ENCODE peak calls at places on chromosomes 13 and 19, in five cellular contexts. One of them, this sample, is unnamed.

GRCh38 chr13:44093607-44094583 is 214.2 kb downstream of the LACC1 start:
- DNase-seq in left cardiac atrium: no peak
- DNase-seq in ecto neural progenitor cell: no peak
- DNase-seq in spleen: no peak
- DNase-seq in immature natural killer cell: no peak
- DNase-seq in this sample: no peak

GRCh38 chr19:35745328-35746086 is at the start of the genes PSENEN and U2AF1L4:
- DNase-seq in left cardiac atrium: peak; percentile 97
- DNase-seq in spleen: peak; percentile 99
- DNase-seq in ecto neural progenitor cell: peak; percentile 96
- DNase-seq in immature natural killer cell: peak; percentile 98
- DNase-seq in this sample: peak; percentile 97

GRCh38 chr13:57787058-57787791 is 155.7 kb downstream of the PCDH17 start:
- DNase-seq in ecto neural progenitor cell: peak; percentile 46
- DNase-seq in immature natural killer cell: no peak
- DNase-seq in left cardiac atrium: no peak
- DNase-seq in spleen: no peak
- DNase-seq in this sample: no peak

GRCh38 chr13:40275636-40276035 is 390.8 kb downstream of the FOXO1 start:
- DNase-seq in spleen: no peak
- DNase-seq in immature natural killer cell: no peak
- DNase-seq in left cardiac atrium: no peak
- DNase-seq in ecto neural progenitor cell: no peak
- DNase-seq in this sample: peak; percentile 5

GRCh38 chr19:33349319-33350289 is 23.9 kb upstream of the CEBPG start:
- DNase-seq in left cardiac atrium: no peak
- DNase-seq in spleen: no peak
- DNase-seq in immature natural killer cell: no peak
- DNase-seq in ecto neural progenitor cell: no peak
- DNase-seq in this sample: no peak

GRCh38 chr13:75175575-75175974 is 306.4 kb downstream of the TBC1D4 start:
- DNase-seq in left cardiac atrium: no peak
- DNase-seq in spleen: no peak
- DNase-seq in immature natural killer cell: no peak
- DNase-seq in ecto neural progenitor cell: no peak
- DNase-seq in this sample: no peak

GRCh38 chr19:39127812-39128510 is 2.4 kb downstream of the PAK4 start:
- DNase-seq in spleen: no peak
- DNase-seq in ecto neural progenitor cell: no peak
- DNase-seq in left cardiac atrium: no peak
- DNase-seq in immature natural killer cell: no peak
- DNase-seq in this sample: no peak

GRCh38 chr19:47157455-47158321 is 27.1 kb downstream of the SAE1 start:
- DNase-seq in spleen: peak; percentile 80
- DNase-seq in left cardiac atrium: peak; percentile 71
- DNase-seq in ecto neural progenitor cell: peak; percentile 57
- DNase-seq in immature natural killer cell: peak; percentile 33
- DNase-seq in this sample: peak; percentile 56

GRCh38 chr19:29967623-29968022 is 25.6 kb downstream of the URI1 start:
- DNase-seq in left cardiac atrium: no peak
- DNase-seq in ecto neural progenitor cell: no peak
- DNase-seq in immature natural killer cell: no peak
- DNase-seq in spleen: no peak
- DNase-seq in this sample: no peak

GRCh38 chr19:1073063-1073955 is 6.3 kb downstream of the ARHGAP45 start:
- DNase-seq in left cardiac atrium: no peak
- DNase-seq in ecto neural progenitor cell: no peak
- DNase-seq in immature natural killer cell: no peak
- DNase-seq in spleen: no peak
- DNase-seq in this sample: no peak

GRCh38 chr13:50676602-50677001 is 166.9 kb downstream of the DLEU7 start:
- DNase-seq in immature natural killer cell: peak; percentile 65
- DNase-seq in ecto neural progenitor cell: no peak
- DNase-seq in spleen: no peak
- DNase-seq in left cardiac atrium: no peak
- DNase-seq in this sample: peak; percentile 27

GRCh38 chr13:73941752-73942151 is 192.5 kb downstream of the KLF12 start:
- DNase-seq in ecto neural progenitor cell: no peak
- DNase-seq in left cardiac atrium: no peak
- DNase-seq in immature natural killer cell: no peak
- DNase-seq in spleen: no peak
- DNase-seq in this sample: no peak

GRCh38 chr19:39733841-39734240 is 4.0 kb downstream of the CLC start:
- DNase-seq in spleen: no peak
- DNase-seq in left cardiac atrium: no peak
- DNase-seq in immature natural killer cell: no peak
- DNase-seq in ecto neural progenitor cell: no peak
- DNase-seq in this sample: no peak

GRCh38 chr13:74000906-74001305 is 133.3 kb downstream of the KLF12 start:
- DNase-seq in immature natural killer cell: no peak
- DNase-seq in ecto neural progenitor cell: no peak
- DNase-seq in left cardiac atrium: no peak
- DNase-seq in spleen: no peak
- DNase-seq in this sample: no peak

GRCh38 chr13:97574926-97575325 is 141.0 kb downstream of the RAP2A start:
- DNase-seq in left cardiac atrium: no peak
- DNase-seq in spleen: no peak
- DNase-seq in ecto neural progenitor cell: no peak
- DNase-seq in immature natural killer cell: no peak
- DNase-seq in this sample: peak; percentile 35

GRCh38 chr19:42089772-42090171 is 13.8 kb downstream of the ZNF574 start:
- DNase-seq in left cardiac atrium: no peak
- DNase-seq in spleen: no peak
- DNase-seq in ecto neural progenitor cell: no peak
- DNase-seq in immature natural killer cell: no peak
- DNase-seq in this sample: no peak

GRCh38 chr19:35862528-35862927 is 5.8 kb downstream of the KIRREL2 start:
- DNase-seq in immature natural killer cell: no peak
- DNase-seq in ecto neural progenitor cell: no peak
- DNase-seq in left cardiac atrium: no peak
- DNase-seq in spleen: no peak
- DNase-seq in this sample: no peak

GRCh38 chr13:113367771-113368170 is 3.8 kb upstream of the GRTP1 start:
- DNase-seq in spleen: no peak
- DNase-seq in ecto neural progenitor cell: peak; percentile 40
- DNase-seq in immature natural killer cell: no peak
- DNase-seq in left cardiac atrium: no peak
- DNase-seq in this sample: no peak

GRCh38 chr13:23081246-23081645 is 99.5 kb upstream of the SGCG start:
- DNase-seq in left cardiac atrium: no peak
- DNase-seq in immature natural killer cell: no peak
- DNase-seq in spleen: no peak
- DNase-seq in ecto neural progenitor cell: no peak
- DNase-seq in this sample: peak; percentile 19

GRCh38 chr13:111598751-111599150 is 278.3 kb downstream of the TEX29 start:
- DNase-seq in immature natural killer cell: no peak
- DNase-seq in spleen: no peak
- DNase-seq in left cardiac atrium: no peak
- DNase-seq in ecto neural progenitor cell: no peak
- DNase-seq in this sample: no peak

GRCh38 chr13:41645313-41645712 is 188.0 kb downstream of the RGCC start:
- DNase-seq in ecto neural progenitor cell: no peak
- DNase-seq in left cardiac atrium: no peak
- DNase-seq in immature natural killer cell: no peak
- DNase-seq in spleen: no peak
- DNase-seq in this sample: peak; percentile 66

GRCh38 chr19:38549061-38549460 is 68.7 kb downstream of the MAP4K1 start:
- DNase-seq in left cardiac atrium: no peak
- DNase-seq in immature natural killer cell: no peak
- DNase-seq in spleen: no peak
- DNase-seq in ecto neural progenitor cell: no peak
- DNase-seq in this sample: no peak

GRCh38 chr19:16447015-16447384 is 24.8 kb downstream of the EPS15L1 start:
- DNase-seq in immature natural killer cell: peak; percentile 86
- DNase-seq in ecto neural progenitor cell: no peak
- DNase-seq in spleen: peak; percentile 94
- DNase-seq in left cardiac atrium: peak; percentile 80
- DNase-seq in this sample: peak; percentile 92

GRCh38 chr19:15123900-15124299 is 16.7 kb downstream of the SYDE1 start:
- DNase-seq in immature natural killer cell: no peak
- DNase-seq in left cardiac atrium: peak; percentile 76
- DNase-seq in ecto neural progenitor cell: no peak
- DNase-seq in spleen: no peak
- DNase-seq in this sample: no peak

GRCh38 chr19:28466107-28467045 is 746.6 kb downstream of the UQCRFS1 start:
- DNase-seq in left cardiac atrium: peak; percentile 58
- DNase-seq in spleen: peak; percentile 71
- DNase-seq in ecto neural progenitor cell: peak; percentile 79
- DNase-seq in immature natural killer cell: peak; percentile 79
- DNase-seq in this sample: peak; percentile 48

This sample was measured in hepatic stellate cell.